ENCODE peak calls at places on chromosome 18, in six cellular contexts. N is left lung, T is IMR-90, Q is cardiac muscle cell, D is HCT116, A is neuronal stem cell. R is an unnamed sample.
A peak's percentile ranks its signal among the peaks of the same experiment; 100 is the strongest.

GRCh38 chr18:28147674-28148171 is 29.2 kb downstream of the CDH2 start:
- DNase-seq in T (peak; percentile 85), D (no peak), A (no peak), Q (no peak), N (no peak), R (no peak)

GRCh38 chr18:21074336-21075323 is 37.0 kb downstream of the ROCK1 start:
- DNase-seq in T (no peak), N (no peak), D (peak; percentile 2), Q (no peak), A (no peak), R (no peak)

GRCh38 chr18:40066368-40066767 is 1888.7 kb upstream of the PIK3C3 start:
- DNase-seq in T (no peak), N (no peak), A (no peak), Q (no peak), D (no peak), R (no peak)

GRCh38 chr18:57430166-57430958 is 4.8 kb upstream of the ONECUT2 start:
- DNase-seq in A (peak; percentile 37), N (no peak), T (no peak), Q (no peak), D (no peak), R (no peak)

GRCh38 chr18:30971338-30971956 is 71.1 kb downstream of the DSC3 start:
- DNase-seq in T (peak; percentile 11), A (peak; percentile 14), D (peak; percentile 34), N (no peak), Q (peak; percentile 61), R (no peak)

GRCh38 chr18:57826252-57826651 is 23.1 kb upstream of the ATP8B1 start:
- DNase-seq in A (no peak), T (no peak), D (no peak), N (no peak), Q (no peak), R (no peak)

GRCh38 chr18:57437433-57437781 is 2.2 kb downstream of the ONECUT2 start:
- DNase-seq in D (no peak), A (no peak), N (no peak), T (no peak), Q (no peak), R (no peak)

GRCh38 chr18:46705521-46705920 is 48.5 kb upstream of the LOXHD1 start:
- DNase-seq in D (no peak), A (peak; percentile 12), Q (peak; percentile 49), T (no peak), N (no peak), R (no peak)

GRCh38 chr18:21262979-21263378 is 20.9 kb downstream of the GREB1L start:
- DNase-seq in T (no peak), Q (no peak), N (no peak), D (no peak), A (peak; percentile 74), R (no peak)

GRCh38 chr18:40692871-40693270 is 1262.2 kb upstream of the PIK3C3 start:
- DNase-seq in T (peak; percentile 40), D (no peak), Q (no peak), N (no peak), A (no peak), R (no peak)

GRCh38 chr18:75031717-75032317 is 177.1 kb downstream of the PTGR3 start:
- DNase-seq in D (no peak), N (no peak), T (peak; percentile 35), Q (no peak), A (no peak), R (no peak)

GRCh38 chr18:24837065-24837464 is 376.6 kb downstream of the HRH4 start:
- DNase-seq in T (peak; percentile 98), Q (no peak), N (no peak), A (no peak), D (no peak), R (no peak)

GRCh38 chr18:42392416-42392815 is 437.4 kb downstream of the PIK3C3 start:
- DNase-seq in N (no peak), D (no peak), Q (no peak), T (no peak), A (no peak), R (no peak)

GRCh38 chr18:9997711-9998110 is 83.9 kb downstream of the VAPA start:
- DNase-seq in N (no peak), A (no peak), T (no peak), Q (no peak), D (no peak), R (no peak)

GRCh38 chr18:44452346-44452745 is 228.3 kb upstream of the SETBP1 start:
- DNase-seq in D (no peak), A (no peak), Q (no peak), N (no peak), T (no peak), R (no peak)

GRCh38 chr18:24930478-24930877 is 421.5 kb downstream of the ZNF521 start:
- DNase-seq in Q (no peak), N (no peak), A (no peak), T (no peak), D (no peak), R (no peak)

GRCh38 chr18:27785815-27786537 is 391.0 kb downstream of the CDH2 start:
- DNase-seq in D (no peak), T (no peak), Q (no peak), N (peak; percentile 44), A (no peak), R (no peak)

GRCh38 chr18:51447351-51447896 is 249.9 kb upstream of the MEX3C start:
- DNase-seq in T (no peak), N (no peak), Q (peak; percentile 35), A (no peak), D (no peak), R (no peak)

GRCh38 chr18:59459352-59460059 is 100.4 kb upstream of the LMAN1 start:
- DNase-seq in A (no peak), D (peak; percentile 10), T (peak; percentile 75), Q (peak; percentile 52), N (no peak), R (no peak)

GRCh38 chr18:46042571-46043123 is 29.4 kb downstream of the PSTPIP2 start:
- DNase-seq in A (no peak), Q (no peak), T (peak; percentile 52), N (no peak), D (no peak), R (no peak)

GRCh38 chr18:65073060-65073550 is 677.7 kb upstream of the CDH7 start:
- DNase-seq in N (no peak), A (no peak), T (no peak), D (no peak), Q (no peak), R (no peak)

GRCh38 chr18:3594760-3595241 is 144.8 kb downstream of the TGIF1 start:
- DNase-seq in N (no peak), D (no peak), A (no peak), Q (no peak), T (peak; percentile 49), R (no peak)

GRCh38 chr18:3597159-3597977 is 147.4 kb downstream of the TGIF1 start:
- DNase-seq in A (no peak), T (peak; percentile 22), D (no peak), Q (no peak), N (no peak), R (no peak)

GRCh38 chr18:3593904-3594759 is 144.2 kb downstream of the TGIF1 start:
- DNase-seq in D (peak; percentile 95), Q (peak; percentile 93), N (no peak), T (peak; percentile 98), A (peak; percentile 92), R (peak; percentile 91)

GRCh38 chr18:3596324-3597158 is 146.6 kb downstream of the TGIF1 start:
- DNase-seq in T (peak; percentile 58), D (no peak), Q (peak; percentile 58), N (no peak), A (no peak), R (no peak)

GRCh38 chr18:3595282-3596273 is 145.6 kb downstream of the TGIF1 start:
- DNase-seq in N (no peak), T (peak; percentile 98), D (no peak), Q (no peak), A (no peak), R (peak; percentile 74)
- H3K4me1 ChIP-seq in N (peaks cover 60% of the 10 kb centered on the region), T (peaks cover 29% of the 10 kb centered on the region), D (peaks cover 87% of the 10 kb centered on the region), Q (peaks cover 46% of the 10 kb centered on the region), A (peaks cover 29% of the 10 kb centered on the region), R (peaks cover 31% of the 10 kb centered on the region)

DNA sequence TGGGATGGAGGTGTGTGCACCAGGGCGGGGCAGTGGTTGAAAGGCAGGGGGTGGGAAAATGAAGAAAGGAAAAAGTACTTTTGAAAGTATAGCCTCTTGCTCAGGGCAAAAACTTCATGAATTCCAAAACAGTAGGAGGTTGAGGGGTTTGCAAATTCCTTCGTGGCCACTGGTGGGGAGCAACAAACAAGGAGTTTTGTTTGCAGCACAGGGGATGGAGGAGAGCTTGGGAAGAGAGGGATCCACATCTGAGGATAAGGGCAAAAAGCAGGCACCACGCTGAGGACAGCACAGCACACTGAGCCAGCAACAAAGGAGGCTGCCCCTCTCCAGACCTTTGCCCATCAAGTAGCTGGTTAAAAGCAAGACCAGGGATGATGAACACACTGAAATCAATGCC is 149.0 kb downstream of the TCF4 start:
- DNase-seq in T (no peak), D (no peak), N (no peak), A (no peak), Q (no peak), R (no peak)
- H3K27ac ChIP-seq in T (no peak overlapping the region), D (no peak overlapping the region), N (no peak overlapping the region), A (peak overlapping the region; percentile 37), Q (no peak overlapping the region), R (no peak overlapping the region)

GRCh38 chr18:8615397-8616025 is 6.3 kb downstream of the RAB12 start:
- DNase-seq in A (no peak), D (no peak), Q (no peak), T (peak; percentile 97), N (no peak), R (no peak)
- H3K4me1 ChIP-seq in A (peaks cover 7% of the 10 kb centered on the region), D (peaks cover 9% of the 10 kb centered on the region), Q (peaks cover 11% of the 10 kb centered on the region), T (peaks cover 15% of the 10 kb centered on the region), N (peaks cover 50% of the 10 kb centered on the region), R (peaks cover 38% of the 10 kb centered on the region)

DNA sequence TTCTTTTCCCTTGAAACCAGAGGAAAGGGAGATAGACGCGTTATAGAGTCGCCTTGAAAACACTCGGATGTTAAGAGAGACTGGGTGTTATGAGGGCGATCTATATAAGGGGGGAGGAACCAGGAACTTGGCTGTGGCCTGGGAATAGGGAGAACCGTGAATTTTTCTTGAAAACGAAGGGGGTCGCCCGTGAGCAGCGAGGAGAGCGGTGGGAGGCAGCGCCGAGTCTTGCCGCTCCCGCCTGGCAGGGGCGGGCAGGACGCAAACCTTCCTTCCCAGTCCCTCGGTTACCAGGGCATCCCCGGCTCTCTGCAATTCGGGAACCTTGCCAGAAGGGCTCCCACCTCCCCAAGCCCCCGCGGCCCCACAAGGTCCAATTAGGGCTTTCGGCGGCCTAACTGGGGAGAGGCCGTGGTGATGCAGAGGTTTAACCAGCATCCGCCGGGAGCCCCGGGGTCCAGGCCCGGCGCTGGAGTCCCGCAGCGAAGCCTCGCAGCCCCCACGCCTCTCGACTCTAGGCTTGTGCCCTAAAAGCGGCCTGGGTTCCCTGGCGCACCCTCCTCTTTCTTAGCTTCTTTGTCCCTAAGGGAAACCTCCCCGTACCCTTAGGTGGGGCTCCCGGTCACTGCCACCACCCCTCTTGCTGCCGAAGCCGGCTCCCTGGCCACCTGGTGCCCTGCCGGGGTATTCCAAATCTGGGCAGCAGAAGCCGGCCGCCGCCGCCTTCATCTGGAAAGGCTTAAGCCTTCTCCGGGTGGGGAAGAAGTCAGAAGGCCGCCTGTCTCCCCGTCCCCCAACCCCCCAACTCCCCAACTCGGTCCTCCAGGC is 708 bp upstream of the FHOD3 start:
- DNase-seq in Q (peak; percentile 79), A (peak; percentile 59), D (peak; percentile 40), T (peak; percentile 77), N (peak; percentile 83), R (peak; percentile 87)
- H3K27ac ChIP-seq in Q (peak overlapping the region; percentile 80), A (peak overlapping the region; percentile 65), D (no peak overlapping the region), T (peak overlapping the region; percentile 63), N (no peak overlapping the region), R (peak overlapping the region; percentile 66)

GRCh38 chr18:49490246-49490762 is 3.3 kb upstream of the C18orf32 start:
- DNase-seq in Q (no peak), D (no peak), A (no peak), N (no peak), T (no peak), R (no peak)
- H3K4me1 ChIP-seq in Q (peaks cover 17% of the 10 kb centered on the region), D (peaks cover 10% of the 10 kb centered on the region), A (peaks cover 10% of the 10 kb centered on the region), N (peaks cover 54% of the 10 kb centered on the region), T (peaks cover 2% of the 10 kb centered on the region), R (peaks cover 23% of the 10 kb centered on the region)

GRCh38 chr18:23499571-23499889 is 3.8 kb upstream of the RMC1 start:
- DNase-seq in D (no peak), A (no peak), Q (no peak), N (no peak), T (no peak), R (no peak)
- H3K27ac ChIP-seq in D (no peak overlapping the region), A (no peak overlapping the region), Q (no peak overlapping the region), N (no peak overlapping the region), T (peak overlapping the region; percentile 34), R (no peak overlapping the region)

R was measured in RWPE2.